ENCODE peak calls at places on chromosomes 6 and 20, in five cellular contexts. W is GM12865, C is midbrain, G is cerebellar cortex, Y is NCI-H345. L is an unnamed sample.

GRCh38 chr20:42688576-42688975 is 501.1 kb downstream of the PTPRT start:
- DNase-seq in W (no peak), C (no peak), G (no peak), Y (no peak), L (no peak)

GRCh38 chr6:127514396-127515227 is 4.5 kb downstream of the MTCL3 start:
- DNase-seq in W (no peak), C (peak; percentile 55), G (peak; percentile 75), Y (no peak), L (no peak)

GRCh38 chr6:106562001-106562400 is 67.3 kb downstream of the RTN4IP1 start:
- DNase-seq in W (no peak), C (no peak), G (no peak), Y (no peak), L (no peak)

GRCh38 chr6:170424634-170425126 is 118.1 kb downstream of the FAM120B start:
- DNase-seq in W (no peak), C (no peak), G (no peak), Y (no peak), L (no peak)

GRCh38 chr20:57435498-57436222 is 44.5 kb downstream of the RBM38 start:
- DNase-seq in W (peak; percentile 42), C (peak; percentile 79), G (peak; percentile 70), Y (peak; percentile 94), L (no peak)

GRCh38 chr6:91082311-91082803 is 495.5 kb upstream of the MAP3K7 start:
- DNase-seq in W (no peak), C (no peak), G (peak; percentile 19), Y (no peak), L (no peak)

GRCh38 chr6:159758031-159759001 is 3.5 kb upstream of the ACAT2 start:
- DNase-seq in W (no peak), C (no peak), G (peak; percentile 28), Y (no peak), L (no peak)

GRCh38 chr6:36241728-36242127 is 28.1 kb upstream of the PNPLA1 start:
- DNase-seq in W (peak; percentile 60), C (no peak), G (no peak), Y (no peak), L (peak; percentile 65)

GRCh38 chr6:46918830-46919229 is 2.9 kb downstream of the ADGRF5 start:
- DNase-seq in W (no peak), C (no peak), G (no peak), Y (no peak), L (no peak)

GRCh38 chr20:62587757-62588402 is 54.4 kb upstream of the SLCO4A1 start:
- DNase-seq in W (no peak), C (no peak), G (no peak), Y (no peak), L (no peak)

GRCh38 chr20:8331740-8332412 is 199.8 kb downstream of the PLCB1 start:
- DNase-seq in W (no peak), C (no peak), G (peak; percentile 24), Y (no peak), L (no peak)

GRCh38 chr6:56353860-56354259 is 106.5 kb upstream of the COL21A1 start:
- DNase-seq in W (no peak), C (no peak), G (no peak), Y (no peak), L (no peak)

GRCh38 chr20:10110151-10110550 is 75.4 kb downstream of the ANKEF1 start:
- DNase-seq in W (no peak), C (no peak), G (no peak), Y (no peak), L (no peak)

GRCh38 chr6:44002071-44002590 is 125.1 kb downstream of the MRPL14 start:
- DNase-seq in W (no peak), C (no peak), G (peak; percentile 36), Y (peak; percentile 20), L (no peak)

GRCh38 chr6:157575436-157576145 is 194.6 kb downstream of the ZDHHC14 start:
- DNase-seq in W (no peak), C (no peak), G (no peak), Y (no peak), L (no peak)

GRCh38 chr6:83221886-83222479 is 28.8 kb downstream of the RWDD2A start:
- DNase-seq in W (peak; percentile 49), C (peak; percentile 63), G (peak; percentile 62), Y (peak; percentile 37), L (no peak)

GRCh38 chr6:11682525-11682924 is 96.1 kb downstream of the ADTRP start:
- DNase-seq in W (no peak), C (no peak), G (no peak), Y (no peak), L (no peak)

GRCh38 chr6:29887819-29888581 is 54.3 kb upstream of the HLA-A start:
- DNase-seq in W (no peak), C (peak; percentile 9), G (peak; percentile 28), Y (peak; percentile 25), L (peak; percentile 25)

GRCh38 chr6:6591778-6592388 is 3.4 kb downstream of the LY86 start:
- DNase-seq in W (peak; percentile 81), C (peak; percentile 45), G (no peak), Y (no peak), L (peak; percentile 77)

L was measured in GM12878.